ENCODE peak calls at places on chromosome 12, in ten cellular contexts. Y is astrocyte, B is neural progenitor cell, O is OCI-LY7, Z is H9, P is MM.1S, J is A549, A is DND-41, N is hepatocyte, H is K562. X is an unnamed sample.

GRCh38 chr12:79982371-79983062 is 47.6 kb upstream of the PPP1R12A start:
- DNase-seq in Y (peak; percentile 51), B (no peak), O (no peak), Z (no peak), P (no peak), J (no peak), A (no peak), N (no peak), H (no peak), X (no peak)

GRCh38 chr12:58925111-58925732 is 4.9 kb upstream of the LRIG3 start:
- DNase-seq in Y (peak; percentile 75), B (no peak), O (no peak), Z (no peak), P (no peak), J (no peak), A (no peak), N (peak; percentile 59), H (no peak), X (no peak)

GRCh38 chr12:112892821-112893220 is 13.9 kb upstream of the OAS1 start:
- DNase-seq in Y (no peak), B (no peak), O (no peak), Z (no peak), P (no peak), J (no peak), A (no peak), N (no peak), H (no peak), X (no peak)

GRCh38 chr12:6204533-6205143 is 4.4 kb downstream of the CD9 start:
- DNase-seq in Y (no peak), B (no peak), O (peak; percentile 29), Z (no peak), P (no peak), J (no peak), A (no peak), N (no peak), H (no peak), X (no peak)

GRCh38 chr12:89999699-90000505 is 291.3 kb upstream of the ATP2B1 start:
- DNase-seq in Y (peak; percentile 79), B (no peak), O (no peak), Z (no peak), P (no peak), J (no peak), A (no peak), N (no peak), H (no peak), X (peak; percentile 84)

GRCh38 chr12:130715996-130716917 is at the start of gene RIMBP2:
- DNase-seq in Y (peak; percentile 34), B (peak; percentile 82), O (no peak), Z (peak; percentile 83), P (no peak), J (peak; percentile 44), A (peak; percentile 44), N (peak; percentile 84), H (no peak), X (peak; percentile 56)

GRCh38 chr12:110371408-110372055 is 32.0 kb downstream of the ANAPC7 start:
- DNase-seq in Y (no peak), B (no peak), O (peak; percentile 89), Z (peak; percentile 33), P (no peak), J (no peak), A (no peak), N (no peak), H (no peak), X (no peak)

GRCh38 chr12:54338682-54339296 is 13.9 kb downstream of the COPZ1 start:
- DNase-seq in Y (peak; percentile 74), B (no peak), O (no peak), Z (no peak), P (no peak), J (no peak), A (no peak), N (no peak), H (no peak), X (peak; percentile 82)

GRCh38 chr12:29072631-29073030 is 76.4 kb upstream of the FAR2 start:
- DNase-seq in Y (no peak), B (peak; percentile 43), O (no peak), Z (no peak), P (no peak), J (no peak), A (no peak), N (peak; percentile 9), H (no peak), X (peak; percentile 28)

GRCh38 chr12:6752181-6752930 is 585 bp downstream of the MLF2 start:
- DNase-seq in Y (peak; percentile 29), B (peak; percentile 79), O (peak; percentile 42), Z (peak; percentile 68), P (no peak), J (peak; percentile 69), A (peak; percentile 61), N (peak; percentile 77), H (peak; percentile 62), X (peak; percentile 61)

GRCh38 chr12:104010800-104011199 is 39.2 kb downstream of the GLT8D2 start:
- DNase-seq in Y (no peak), B (no peak), O (no peak), Z (no peak), P (no peak), J (no peak), A (no peak), N (no peak), H (no peak), X (no peak)

GRCh38 chr12:125124320-125124966 is 59.2 kb downstream of the AACS start:
- DNase-seq in Y (no peak), B (no peak), O (peak; percentile 25), Z (no peak), P (no peak), J (no peak), A (no peak), N (peak; percentile 64), H (no peak), X (no peak)
- H3K4me2 ChIP-seq in Y (no peak overlapping the region), B (no peak overlapping the region), O (no peak overlapping the region), Z (no peak overlapping the region), P (no peak overlapping the region), J (no peak overlapping the region), A (no peak overlapping the region), N (peak overlapping the region; percentile 49), H (no peak overlapping the region), X (no peak overlapping the region)

DNA sequence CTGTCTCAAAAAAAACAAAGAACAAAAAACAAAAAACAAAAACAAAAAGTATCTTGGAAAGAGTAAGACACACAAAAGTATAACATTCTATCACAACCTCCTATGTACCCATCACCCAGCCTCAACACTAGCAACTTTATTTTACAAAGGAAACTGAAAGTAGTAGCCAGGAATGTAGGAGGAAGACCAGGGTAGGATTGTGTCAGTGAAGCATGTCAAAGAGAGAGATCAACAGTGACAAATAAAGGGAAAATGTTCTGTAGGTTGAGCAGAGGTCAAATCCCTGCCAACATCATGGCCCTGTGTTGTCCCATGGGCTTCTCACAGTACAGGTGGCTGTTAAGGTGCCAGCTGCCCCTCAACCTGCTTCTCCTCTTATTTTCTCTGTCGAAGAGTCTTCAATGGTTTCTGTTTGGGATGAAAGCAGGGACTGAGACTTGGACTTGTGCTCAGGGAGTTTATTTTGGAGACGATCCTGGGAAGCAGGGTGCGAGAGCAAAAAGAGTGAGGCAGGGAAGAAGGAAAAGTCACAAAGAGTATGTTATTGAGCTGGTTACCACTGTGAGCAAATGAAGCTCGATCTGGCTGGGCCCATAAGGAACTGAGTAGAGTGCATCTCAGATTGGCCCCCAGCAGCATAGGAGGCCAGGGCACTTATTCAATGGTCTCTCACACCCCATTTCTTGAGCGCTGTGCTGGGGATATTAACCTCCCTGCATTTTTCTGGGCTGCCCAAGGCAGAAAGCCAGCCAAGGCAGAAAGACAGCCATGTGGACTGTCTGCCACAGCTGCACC is 29.4 kb upstream of the CTDSP2 start:
- DNase-seq in Y (no peak), B (no peak), O (no peak), Z (no peak), P (no peak), J (no peak), A (no peak), N (no peak), H (no peak), X (no peak)
- H3K4me2 ChIP-seq in Y (no peak overlapping the region), B (no peak overlapping the region), O (no peak overlapping the region), Z (no peak overlapping the region), P (peak overlapping the region; percentile 26), J (no peak overlapping the region), A (no peak overlapping the region), N (no peak overlapping the region), H (no peak overlapping the region), X (peak overlapping the region; percentile 49)

DNA sequence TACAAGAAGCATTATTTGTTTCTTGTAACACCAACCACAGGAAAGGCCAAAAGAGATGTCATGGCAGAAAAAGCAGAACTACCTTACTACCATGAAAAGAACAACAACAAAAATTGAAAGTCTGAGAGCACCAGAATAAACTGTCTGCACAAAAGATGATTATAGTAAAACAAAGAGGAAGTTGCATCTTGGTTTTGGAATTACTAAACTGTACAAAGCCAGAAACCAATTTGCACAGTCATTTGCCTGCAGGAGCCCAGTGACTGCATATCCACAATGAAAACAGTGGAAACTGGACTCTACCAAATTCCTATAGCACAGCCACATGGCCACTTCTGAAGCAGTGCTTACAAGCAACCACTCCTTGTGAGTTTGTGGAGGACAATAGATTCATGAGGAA is 276.2 kb downstream of the SSPN start:
- DNase-seq in Y (peak; percentile 63), B (no peak), O (peak; percentile 78), Z (no peak), P (no peak), J (no peak), A (no peak), N (no peak), H (no peak), X (peak; percentile 70)
- H3K4me2 ChIP-seq in Y (no peak overlapping the region), B (no peak overlapping the region), O (peak overlapping the region; percentile 76), Z (no peak overlapping the region), P (no peak overlapping the region), J (no peak overlapping the region), A (no peak overlapping the region), N (no peak overlapping the region), H (no peak overlapping the region), X (no peak overlapping the region)

GRCh38 chr12:76555226-76555767 is 4.3 kb downstream of the OSBPL8 start:
- DNase-seq in Y (no peak), B (no peak), O (peak; percentile 19), Z (no peak), P (no peak), J (no peak), A (no peak), N (no peak), H (no peak), X (no peak)

GRCh38 chr12:76556373-76556772 is 3.2 kb downstream of the OSBPL8 start:
- DNase-seq in Y (no peak), B (no peak), O (peak; percentile 16), Z (no peak), P (no peak), J (no peak), A (no peak), N (no peak), H (no peak), X (no peak)

GRCh38 chr12:76558684-76559276 is 791 bp downstream of the OSBPL8 start:
- DNase-seq in Y (peak; percentile 23), B (peak; percentile 64), O (peak; percentile 71), Z (peak; percentile 57), P (peak; percentile 77), J (peak; percentile 30), A (peak; percentile 92), N (peak; percentile 61), H (peak; percentile 29), X (peak; percentile 51)

GRCh38 chr12:76554411-76555225 is 5.0 kb downstream of the OSBPL8 start:
- DNase-seq in Y (no peak), B (no peak), O (peak; percentile 32), Z (no peak), P (no peak), J (no peak), A (no peak), N (no peak), H (no peak), X (no peak)

DNA sequence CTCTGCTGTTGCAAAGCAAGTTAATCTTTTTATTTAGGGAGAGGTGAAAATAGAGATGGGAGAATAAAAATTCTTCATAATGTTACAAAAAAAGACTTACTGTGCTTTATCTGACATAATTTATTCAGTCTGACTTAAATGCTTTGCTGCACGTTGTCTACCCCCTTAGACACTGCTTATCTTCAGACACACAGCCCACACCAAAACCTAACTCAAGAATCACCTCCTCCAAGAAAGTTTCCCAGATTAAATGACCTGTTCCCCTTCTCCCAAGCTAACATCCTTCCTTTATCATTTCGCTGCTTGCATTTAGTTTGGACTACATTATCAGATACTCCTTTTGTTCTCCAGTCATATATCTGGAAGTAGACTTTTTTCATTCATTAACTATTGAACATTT is 3.8 kb downstream of the OSBPL8 start:
- DNase-seq in Y (no peak), B (no peak), O (no peak), Z (no peak), P (no peak), J (no peak), A (no peak), N (no peak), H (no peak), X (no peak)
- H3K4me2 ChIP-seq in Y (peak overlapping the region; percentile 22), B (no peak overlapping the region), O (peak overlapping the region; percentile 99), Z (no peak overlapping the region), P (no peak overlapping the region), J (no peak overlapping the region), A (peak overlapping the region; percentile 89), N (no peak overlapping the region), H (peak overlapping the region; percentile 21), X (no peak overlapping the region)

X was measured in fibroblast of lung.